ENCODE peak calls at places on chromosomes 7 and 10, in six cellular contexts. H is GM12878, I is hepatocyte, W is GM23248, L is PC-3, D is HCT116. X is an unnamed sample. For H3K9me3, the result is how much of the 10 kb centered on the place peaks cover.

GRCh38 chr10:34254596-34254995 is 560.5 kb downstream of the PARD3 start:
- DNase-seq in H (peak), I (peak), W (peak), L (peak), D (peak), X (peak)

GRCh38 chr7:20283997-20284396 is 46.7 kb upstream of the ITGB8 start:
- DNase-seq in H (peak), I (no peak), W (no peak), L (no peak), D (no peak), X (no peak)

GRCh38 chr7:46230298-46231295 is 309.5 kb upstream of the IGFBP3 start:
- DNase-seq in H (no peak), I (no peak), W (peak), L (no peak), D (no peak), X (no peak)

GRCh38 chr10:21292763-21293517 is 232.5 kb downstream of the SKIDA1 start:
- DNase-seq in H (no peak), I (peak), W (peak), L (peak), D (peak), X (no peak)

GRCh38 chr7:117173001-117173400 is 149.9 kb downstream of the WNT2 start:
- DNase-seq in H (no peak), I (no peak), W (peak), L (no peak), D (no peak), X (no peak)

GRCh38 chr10:76736848-76737495 is 900.6 kb downstream of the KCNMA1 start:
- DNase-seq in H (no peak), I (no peak), W (peak), L (no peak), D (no peak), X (no peak)

GRCh38 chr10:115503546-115503945 is 410.4 kb downstream of the ATRNL1 start:
- DNase-seq in H (no peak), I (no peak), W (no peak), L (peak), D (no peak), X (no peak)

GRCh38 chr10:11425288-11425595 is 186.2 kb downstream of the USP6NL start:
- DNase-seq in H (no peak), I (no peak), W (no peak), L (no peak), D (no peak), X (peak)

GRCh38 chr7:66036788-66037187 is 38.8 kb upstream of the ASL start:
- DNase-seq in H (no peak), I (no peak), W (no peak), L (no peak), D (no peak), X (no peak)

GRCh38 chr7:99539213-99539811 is 12.6 kb downstream of the FAM200A start:
- DNase-seq in H (no peak), I (no peak), W (no peak), L (no peak), D (no peak), X (no peak)
- H3K9me3 ChIP-seq in H (under half), I (under half), W (under half), L (under half), D (under half), X (under half)

GRCh38 chr10:93992400-93993030 is 1.2 kb upstream of the PLCE1 start:
- DNase-seq in H (no peak), I (no peak), W (peak), L (peak), D (no peak), X (no peak)

GRCh38 chr10:93995182-93995581 is 1.5 kb downstream of the PLCE1 start:
- DNase-seq in H (no peak), I (no peak), W (no peak), L (no peak), D (no peak), X (no peak)

GRCh38 chr10:93993782-93994668 is at the start of gene PLCE1:
- DNase-seq in H (no peak), I (peak), W (peak), L (peak), D (no peak), X (no peak)

GRCh38 chr10:93991596-93992284 is 2.0 kb upstream of the PLCE1 start:
- DNase-seq in H (no peak), I (peak), W (peak), L (peak), D (peak), X (no peak)

DNA sequence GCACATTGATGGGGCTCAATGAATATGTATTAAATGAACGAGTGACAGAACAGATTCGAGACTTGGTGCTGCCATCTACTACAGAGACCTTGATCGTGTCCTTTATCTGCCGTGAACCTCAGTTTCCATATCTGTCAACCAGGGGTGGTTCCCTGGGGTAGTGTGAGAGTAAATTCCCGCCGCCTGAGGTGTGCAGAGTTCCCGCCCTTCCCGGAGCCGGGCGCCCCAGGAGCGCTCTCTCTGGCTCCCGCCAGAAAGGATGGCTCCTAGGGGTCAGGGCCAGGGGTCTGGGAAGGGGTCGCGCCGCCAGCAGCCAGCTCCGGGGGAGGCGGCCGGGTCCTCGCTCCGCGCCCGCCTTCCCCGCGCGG is 333 bp upstream of the PLCE1 start:
- DNase-seq in H (no peak), I (no peak), W (no peak), L (no peak), D (no peak), X (no peak)
- TF ChIP-seq EZH2 in H (no peak), I (no peak), W (no peak), L (no peak), D (no peak), X (no peak)

GRCh38 chr7:146411975-146412374 is 295.4 kb downstream of the CNTNAP2 start:
- DNase-seq in H (no peak), I (no peak), W (no peak), L (no peak), D (no peak), X (no peak)
- H2AFZ ChIP-seq in H (no peak), I (no peak), W (no peak), L (peak), D (no peak), X (no peak)

GRCh38 chr10:117237401-117237991 is 3.4 kb upstream of the SLC18A2 start:
- DNase-seq in H (no peak), I (no peak), W (no peak), L (no peak), D (no peak), X (no peak)
- H3K9me3 ChIP-seq in H (under half), I (under half), W (under half), L (under half), D (under half), X (under half)